ENCODE peak calls at places on chromosomes 5 and 9, in nine cellular contexts. P is NCI-H510A; M is D341Med; V is KBM-7; N is upper lobe of right lung; S is activated CD4-positive, CD25-positive, alpha-beta regulatory T cell; A is NCI-H226; W is HCT116; Z is DMS153. F is an unnamed sample.

GRCh38 chr5:177022386-177023246 is at the start of gene ZNF346:
- DNase-seq in P (peak), M (peak), V (peak), N (peak), S (peak), A (peak), W (peak), Z (peak), F (peak)

GRCh38 chr5:10441992-10442435 is 335 bp downstream of the ROPN1L start:
- DNase-seq in P (peak), M (no peak), V (no peak), N (no peak), S (no peak), A (no peak), W (no peak), Z (no peak), F (no peak)

GRCh38 chr5:98997000-98997399 is 68.2 kb upstream of the CHD1 start:
- DNase-seq in P (no peak), M (no peak), V (no peak), N (no peak), S (no peak), A (no peak), W (no peak), Z (no peak), F (no peak)

GRCh38 chr5:147508711-147509040 is 1.2 kb downstream of the DPYSL3 start:
- DNase-seq in P (no peak), M (no peak), V (no peak), N (no peak), S (no peak), A (no peak), W (no peak), Z (no peak), F (no peak)

GRCh38 chr5:5373351-5374033 is 49.0 kb upstream of the ICE1 start:
- DNase-seq in P (no peak), M (no peak), V (no peak), N (no peak), S (no peak), A (no peak), W (no peak), Z (no peak), F (no peak)

GRCh38 chr9:132937463-132937901 is 6.9 kb downstream of the TSC1 start:
- DNase-seq in P (no peak), M (no peak), V (no peak), N (no peak), S (no peak), A (no peak), W (no peak), Z (no peak), F (no peak)

GRCh38 chr5:40333459-40334241 is 346.1 kb upstream of the PTGER4 start:
- DNase-seq in P (no peak), M (no peak), V (no peak), N (no peak), S (no peak), A (no peak), W (no peak), Z (no peak), F (no peak)

GRCh38 chr9:107465467-107466451 is 23.8 kb downstream of the KLF4 start:
- DNase-seq in P (peak), M (peak), V (peak), N (peak), S (no peak), A (peak), W (no peak), Z (no peak), F (peak)

GRCh38 chr5:172492991-172493390 is 38.7 kb upstream of the SH3PXD2B start:
- DNase-seq in P (no peak), M (no peak), V (no peak), N (no peak), S (no peak), A (no peak), W (no peak), Z (no peak), F (no peak)

GRCh38 chr5:36417221-36417620 is 115.5 kb upstream of the RANBP3L start:
- DNase-seq in P (no peak), M (no peak), V (no peak), N (no peak), S (no peak), A (peak), W (no peak), Z (no peak), F (no peak)

GRCh38 chr5:143585970-143586369 is 182.5 kb upstream of the NR3C1 start:
- DNase-seq in P (no peak), M (no peak), V (no peak), N (no peak), S (no peak), A (no peak), W (no peak), Z (no peak), F (no peak)

GRCh38 chr5:73121109-73121443 is 701 bp downstream of the TMEM171 start:
- DNase-seq in P (no peak), M (no peak), V (no peak), N (no peak), S (no peak), A (no peak), W (no peak), Z (no peak), F (no peak)

GRCh38 chr9:136328622-136329041 is 1.3 kb downstream of the GPSM1 start:
- DNase-seq in P (no peak), M (peak), V (peak), N (no peak), S (no peak), A (no peak), W (no peak), Z (no peak), F (no peak)

GRCh38 chr9:121529237-121529987 is 29.8 kb upstream of the GGTA1 start:
- DNase-seq in P (no peak), M (peak), V (no peak), N (peak), S (no peak), A (peak), W (no peak), Z (no peak), F (no peak)

GRCh38 chr5:177319913-177320588 is 8.4 kb upstream of the MXD3 start:
- DNase-seq in P (no peak), M (no peak), V (no peak), N (peak), S (no peak), A (no peak), W (no peak), Z (no peak), F (no peak)

GRCh38 chr5:148957591-148958202 is 105.2 kb downstream of the SH3TC2 start:
- DNase-seq in P (peak), M (peak), V (peak), N (no peak), S (no peak), A (no peak), W (no peak), Z (no peak), F (peak)

GRCh38 chr5:2739360-2740050 is 12.0 kb downstream of the IRX2 start:
- DNase-seq in P (no peak), M (no peak), V (no peak), N (peak), S (no peak), A (no peak), W (no peak), Z (no peak), F (peak)

GRCh38 chr5:150112211-150113046 is 26.1 kb upstream of the CSF1R start:
- DNase-seq in P (no peak), M (no peak), V (no peak), N (peak), S (no peak), A (peak), W (no peak), Z (no peak), F (no peak)

GRCh38 chr9:98610196-98610595 is 98.5 kb downstream of the GABBR2 start:
- DNase-seq in P (no peak), M (no peak), V (no peak), N (no peak), S (no peak), A (no peak), W (no peak), Z (no peak), F (no peak)

GRCh38 chr5:159018855-159019254 is 80.9 kb downstream of the EBF1 start:
- DNase-seq in P (no peak), M (no peak), V (no peak), N (no peak), S (no peak), A (no peak), W (no peak), Z (no peak), F (no peak)

GRCh38 chr9:130948266-130948665 is 9.2 kb upstream of the FIBCD1 start:
- DNase-seq in P (peak), M (no peak), V (no peak), N (no peak), S (no peak), A (no peak), W (no peak), Z (peak), F (peak)

F was measured in NCI-H774.